ENCODE peak calls at places on chromosome 12, in four cellular contexts. One of them, this sample, is unnamed.

GRCh38 chr12:113239811-113240331 is 18.6 kb downstream of the TPCN1 start:
- DNase-seq in HCT116: no peak
- DNase-seq in heart right ventricle: no peak
- DNase-seq in lung: no peak
- DNase-seq in this sample: no peak

GRCh38 chr12:57586832-57587429 is 4.1 kb upstream of the PIP4K2C start:
- DNase-seq in HCT116: no peak
- DNase-seq in lung: no peak
- DNase-seq in heart right ventricle: no peak
- DNase-seq in this sample: no peak

GRCh38 chr12:53761306-53761705 is 9.5 kb upstream of the CISTR start:
- DNase-seq in lung: no peak
- DNase-seq in heart right ventricle: no peak
- DNase-seq in HCT116: no peak
- DNase-seq in this sample: no peak

GRCh38 chr12:124111006-124111405 is 138.0 kb downstream of the ZNF664 start:
- DNase-seq in lung: no peak
- DNase-seq in HCT116: no peak
- DNase-seq in heart right ventricle: no peak
- DNase-seq in this sample: no peak

GRCh38 chr12:109772622-109773321 is 59.1 kb downstream of the FAM222A start:
- DNase-seq in HCT116: no peak
- DNase-seq in lung: no peak
- DNase-seq in heart right ventricle: no peak
- DNase-seq in this sample: no peak

GRCh38 chr12:52347016-52347415 is 20.3 kb downstream of the KRT85 start:
- DNase-seq in HCT116: no peak
- DNase-seq in heart right ventricle: no peak
- DNase-seq in lung: no peak
- DNase-seq in this sample: no peak

GRCh38 chr12:78208106-78208505 is 377.4 kb downstream of the NAV3 start:
- DNase-seq in HCT116: no peak
- DNase-seq in heart right ventricle: no peak
- DNase-seq in lung: no peak
- DNase-seq in this sample: no peak

GRCh38 chr12:73623421-73623820 is 914.2 kb upstream of the ATXN7L3B start:
- DNase-seq in HCT116: no peak
- DNase-seq in lung: no peak
- DNase-seq in heart right ventricle: no peak
- DNase-seq in this sample: no peak

GRCh38 chr12:8466171-8466692 is 10.5 kb downstream of the CLEC6A start:
- DNase-seq in lung: no peak
- DNase-seq in heart right ventricle: no peak
- DNase-seq in HCT116: no peak
- DNase-seq in this sample: no peak

This sample was measured in NCI-H1105.